ENCODE peak calls at places on chromosomes 5 and 9, in five cellular contexts. R, J, A, V and Q are unnamed samples.

GRCh38 chr5:4730279-4730678 is 409.9 kb upstream of the ADAMTS16 start:
- DNase-seq in R (no peak), J (no peak), A (no peak), V (no peak), Q (no peak)

GRCh38 chr9:112881366-112881765 is 9.3 kb downstream of the SLC46A2 start:
- DNase-seq in R (peak; percentile 81), J (no peak), A (no peak), V (no peak), Q (no peak)

GRCh38 chr5:145791866-145792265 is 43.3 kb downstream of the PRELID2 start:
- DNase-seq in R (no peak), J (no peak), A (no peak), V (peak; percentile 61), Q (no peak)

GRCh38 chr5:59529286-59529685 is 364.2 kb downstream of the PDE4D start:
- DNase-seq in R (no peak), J (no peak), A (no peak), V (no peak), Q (no peak)

GRCh38 chr5:138952962-138953361 is 77.8 kb upstream of the LRRTM2 start:
- DNase-seq in R (no peak), J (no peak), A (no peak), V (no peak), Q (no peak)

GRCh38 chr5:61673007-61673735 is 341.1 kb downstream of the ZSWIM6 start:
- DNase-seq in R (peak; percentile 77), J (no peak), A (peak; percentile 80), V (no peak), Q (no peak)

GRCh38 chr9:19286634-19287188 is 56.2 kb downstream of the DENND4C start:
- DNase-seq in R (peak; percentile 48), J (no peak), A (peak; percentile 75), V (no peak), Q (no peak)

GRCh38 chr9:38284039-38284767 is 108.3 kb upstream of the ALDH1B1 start:
- DNase-seq in R (no peak), J (no peak), A (no peak), V (no peak), Q (no peak)

GRCh38 chr9:129889936-129890717 is 54.9 kb downstream of the USP20 start:
- DNase-seq in R (no peak), J (no peak), A (peak; percentile 80), V (peak; percentile 87), Q (no peak)

GRCh38 chr5:138884094-138884493 is 9.0 kb upstream of the LRRTM2 start:
- DNase-seq in R (no peak), J (no peak), A (no peak), V (peak; percentile 48), Q (no peak)

GRCh38 chr5:139725073-139725830 is 70.4 kb upstream of the PSD2 start:
- DNase-seq in R (peak; percentile 35), J (peak; percentile 65), A (peak; percentile 67), V (no peak), Q (no peak)

GRCh38 chr5:142697846-142698245 is 12.0 kb upstream of the FGF1 start:
- DNase-seq in R (peak; percentile 49), J (peak; percentile 51), A (no peak), V (no peak), Q (no peak)

GRCh38 chr5:10762178-10762775 is 1.2 kb upstream of the DAP start:
- DNase-seq in R (peak; percentile 44), J (no peak), A (peak; percentile 63), V (peak; percentile 45), Q (peak; percentile 54)

GRCh38 chr5:158619083-158619788 is 480.5 kb downstream of the EBF1 start:
- DNase-seq in R (no peak), J (no peak), A (no peak), V (no peak), Q (no peak)

GRCh38 chr5:101271945-101272344 is 368.9 kb upstream of the ST8SIA4 start:
- DNase-seq in R (no peak), J (no peak), A (no peak), V (no peak), Q (no peak)

GRCh38 chr5:141799507-141800167 is 78.6 kb downstream of the PCDH1 start:
- DNase-seq in R (no peak), J (no peak), A (no peak), V (no peak), Q (no peak)

GRCh38 chr9:33686942-33687341 is 108.4 kb upstream of the PRSS3 start:
- DNase-seq in R (no peak), J (no peak), A (no peak), V (no peak), Q (no peak)

GRCh38 chr5:173055042-173055721 is 970 bp upstream of the CREBRF start:
- DNase-seq in R (peak; percentile 8), J (no peak), A (no peak), V (no peak), Q (no peak)

GRCh38 chr5:173051746-173052145 is 4.4 kb upstream of the CREBRF start:
- DNase-seq in R (peak; percentile 49), J (no peak), A (no peak), V (no peak), Q (no peak)

GRCh38 chr5:173053041-173053440 is 3.1 kb upstream of the CREBRF start:
- DNase-seq in R (no peak), J (no peak), A (no peak), V (no peak), Q (no peak)

GRCh38 chr5:173047838-173048105 is 8.4 kb upstream of the CREBRF start:
- DNase-seq in R (no peak), J (no peak), A (peak; percentile 28), V (no peak), Q (no peak)

DNA sequence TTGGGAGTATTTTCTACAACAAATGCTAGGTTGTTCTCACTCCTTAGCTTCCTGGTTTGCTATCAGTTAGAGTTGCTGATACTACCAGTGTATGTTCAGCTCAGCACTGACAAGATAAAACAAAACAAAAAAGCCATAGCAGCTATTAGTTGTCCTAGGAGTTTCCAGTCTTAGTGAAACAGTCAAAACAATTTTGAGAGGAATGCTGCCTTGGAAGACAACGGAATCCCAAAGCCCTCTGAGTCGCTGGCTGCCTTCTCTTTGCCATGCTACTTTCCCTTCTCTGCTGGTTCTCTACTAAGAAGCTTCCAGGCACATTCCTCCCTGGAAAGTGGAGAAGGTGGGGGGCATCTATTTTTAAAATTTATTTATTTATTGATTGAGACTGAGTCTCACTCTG is 5.4 kb upstream of the CREBRF start:
- DNase-seq in R (no peak), J (no peak), A (no peak), V (no peak), Q (no peak)
- H3K4me1 ChIP-seq in R (peaks cover 16% of the 10 kb centered on the region), J (peaks cover 4% of the 10 kb centered on the region), A (peaks cover 4% of the 10 kb centered on the region), V (no peaks in the 10 kb centered on the region), Q (no peaks in the 10 kb centered on the region)

DNA sequence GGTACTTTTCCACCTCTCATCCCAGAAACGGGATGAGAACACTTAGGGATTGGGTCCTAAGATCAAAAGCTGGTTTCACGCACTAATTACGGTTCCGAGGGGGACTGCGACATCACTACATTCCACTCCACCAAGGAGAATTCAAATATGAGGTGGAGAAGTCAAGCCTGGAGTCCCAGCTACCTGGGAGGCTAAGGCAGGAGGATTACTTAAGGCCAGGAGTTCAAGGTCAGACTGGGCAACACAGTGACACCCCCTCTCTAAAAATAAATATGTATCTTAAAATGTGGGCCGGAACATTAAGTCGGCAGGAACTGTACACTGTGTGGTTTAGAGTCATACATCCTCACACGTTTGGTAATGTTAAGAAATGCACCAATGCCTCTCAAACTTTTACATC is 1.6 kb downstream of the GOLGA2 start:
- DNase-seq in R (no peak), J (no peak), A (no peak), V (no peak), Q (no peak)
- H3K4me3 ChIP-seq in R (peak overlapping the region; percentile 99), J (no peak overlapping the region), A (no peak overlapping the region), V (peak overlapping the region; percentile 94), Q (no peak overlapping the region)

DNA sequence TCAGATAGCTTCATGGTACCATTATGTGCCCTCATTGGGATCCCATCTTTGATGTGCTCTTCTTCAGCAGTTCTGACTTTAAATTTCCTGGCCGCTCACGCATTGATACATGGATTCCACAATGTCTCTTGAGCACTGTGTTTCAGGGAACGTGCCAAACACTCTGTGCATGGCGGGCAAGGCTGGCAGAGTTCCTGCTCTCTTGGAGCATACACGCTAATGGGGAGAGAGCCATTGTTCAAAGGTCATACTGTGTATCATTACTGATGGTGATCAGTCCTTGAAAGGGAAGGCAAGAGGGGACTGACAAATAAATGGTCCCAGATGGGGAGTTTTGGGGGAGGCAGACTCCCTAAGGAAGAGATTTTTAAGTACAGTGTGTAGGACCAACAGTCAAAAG is 52.3 kb downstream of the AMBP start:
- DNase-seq in R (no peak), J (no peak), A (no peak), V (no peak), Q (no peak)
- H3K27ac ChIP-seq in R (no peak overlapping the region), J (no peak overlapping the region), A (no peak overlapping the region), V (no peak overlapping the region), Q (no peak overlapping the region)

GRCh38 chr5:119304439-119304838 is 51.4 kb upstream of the TNFAIP8 start:
- DNase-seq in R (no peak), J (no peak), A (no peak), V (no peak), Q (no peak)
- H3K4me1 ChIP-seq in R (peaks cover 42% of the 10 kb centered on the region), J (no peaks in the 10 kb centered on the region), A (peaks cover 27% of the 10 kb centered on the region), V (peaks cover 6% of the 10 kb centered on the region), Q (peaks cover 14% of the 10 kb centered on the region)

GRCh38 chr9:137089232-137089947 is 2.6 kb downstream of the MAN1B1 start:
- DNase-seq in R (no peak), J (no peak), A (no peak), V (no peak), Q (no peak)

GRCh38 chr9:137085918-137086530 is 761 bp upstream of the MAN1B1 start:
- DNase-seq in R (peak; percentile 44), J (no peak), A (peak; percentile 64), V (peak; percentile 74), Q (peak; percentile 45)

GRCh38 chr9:137087409-137087925 is 682 bp downstream of the MAN1B1 start:
- DNase-seq in R (no peak), J (no peak), A (peak; percentile 58), V (peak; percentile 68), Q (no peak)

GRCh38 chr9:137086531-137087408 is at the start of gene MAN1B1:
- DNase-seq in R (peak; percentile 98), J (peak; percentile 99), A (peak; percentile 100), V (peak; percentile 99), Q (peak; percentile 99)

GRCh38 chr9:137088121-137088520 is 1.3 kb downstream of the MAN1B1 start:
- DNase-seq in R (no peak), J (no peak), A (no peak), V (no peak), Q (no peak)
- H3K4me3 ChIP-seq in R (peak overlapping the region; percentile 79), J (no peak overlapping the region), A (no peak overlapping the region), V (peak overlapping the region; percentile 95), Q (no peak overlapping the region)

DNA sequence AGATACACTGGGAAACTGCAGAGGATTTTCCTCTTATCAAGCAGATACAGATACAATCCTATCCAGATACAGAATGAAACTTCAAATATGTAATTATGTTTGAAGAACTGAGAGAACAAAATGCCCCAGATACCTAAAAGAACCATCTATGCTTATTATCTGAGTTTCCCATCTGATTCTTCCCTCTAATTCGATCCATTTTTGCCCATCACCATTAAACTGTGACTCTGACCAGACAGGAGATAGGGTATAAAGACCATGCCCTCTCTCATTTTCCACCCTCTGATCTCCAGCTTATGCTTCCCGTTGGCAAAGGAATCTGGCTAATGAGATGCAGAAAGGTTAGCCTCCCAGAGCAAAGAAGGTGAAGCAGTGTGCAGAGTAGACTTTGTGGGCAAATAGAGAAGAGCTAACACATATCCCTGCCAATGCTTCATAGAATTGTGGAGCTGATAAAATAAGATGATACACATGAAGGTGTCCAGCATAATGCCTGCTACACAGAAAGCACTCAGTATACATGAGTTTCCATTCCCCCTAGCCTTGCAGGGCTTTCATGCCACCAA is 130.9 kb upstream of the TARS1 start:
- DNase-seq in R (no peak), J (no peak), A (no peak), V (no peak), Q (no peak)
- H3K27ac ChIP-seq in R (peak overlapping the region; percentile 96), J (no peak overlapping the region), A (no peak overlapping the region), V (no peak overlapping the region), Q (no peak overlapping the region)